ENCODE peak calls at places on chromosomes 13 and 19, in four cellular contexts. One of them, this sample, is unnamed.

GRCh38 chr13:56299650-56300049 is 841.1 kb upstream of the PRR20A start:
- DNase-seq in left colon: no peak
- DNase-seq in RWPE1: no peak
- DNase-seq in left lung: no peak
- DNase-seq in this sample: no peak

GRCh38 chr19:5330307-5330720 is 10.3 kb downstream of the PTPRS start:
- DNase-seq in left colon: no peak
- DNase-seq in RWPE1: no peak
- DNase-seq in left lung: no peak
- DNase-seq in this sample: no peak

GRCh38 chr13:69618838-69619237 is 488.8 kb upstream of the ATXN8OS start:
- DNase-seq in left colon: no peak
- DNase-seq in RWPE1: no peak
- DNase-seq in left lung: no peak
- DNase-seq in this sample: no peak

GRCh38 chr13:60453490-60453889 is 56.5 kb downstream of the TDRD3 start:
- DNase-seq in left colon: no peak
- DNase-seq in RWPE1: no peak
- DNase-seq in left lung: no peak
- DNase-seq in this sample: no peak

GRCh38 chr19:38304866-38305429 is 897 bp downstream of the C19orf33 start:
- DNase-seq in left colon: peak; percentile 95
- DNase-seq in RWPE1: peak; percentile 93
- DNase-seq in left lung: peak; percentile 88
- DNase-seq in this sample: no peak

GRCh38 chr13:27367570-27367969 is 56.8 kb upstream of the GTF3A start:
- DNase-seq in left colon: no peak
- DNase-seq in RWPE1: no peak
- DNase-seq in left lung: no peak
- DNase-seq in this sample: no peak

GRCh38 chr13:40995997-40996396 is 23.1 kb downstream of the ELF1 start:
- DNase-seq in left colon: no peak
- DNase-seq in RWPE1: no peak
- DNase-seq in left lung: no peak
- DNase-seq in this sample: no peak

GRCh38 chr19:46693760-46694159 is 23.2 kb downstream of the PRKD2 start:
- DNase-seq in left colon: no peak
- DNase-seq in RWPE1: no peak
- DNase-seq in left lung: no peak
- DNase-seq in this sample: no peak

GRCh38 chr13:20840590-20840989 is 62.0 kb downstream of the XPO4 start:
- DNase-seq in left colon: no peak
- DNase-seq in RWPE1: no peak
- DNase-seq in left lung: no peak
- DNase-seq in this sample: no peak

GRCh38 chr19:674282-675151 is 1.7 kb upstream of the FSTL3 start:
- DNase-seq in left colon: no peak
- DNase-seq in RWPE1: no peak
- DNase-seq in left lung: no peak
- DNase-seq in this sample: no peak

GRCh38 chr13:28707629-28708427 is 10.9 kb downstream of the SLC46A3 start:
- DNase-seq in left colon: no peak
- DNase-seq in RWPE1: peak; percentile 41
- DNase-seq in left lung: no peak
- DNase-seq in this sample: no peak

GRCh38 chr19:51016798-51017683 is 2.5 kb downstream of the KLK10 start:
- DNase-seq in left colon: no peak
- DNase-seq in RWPE1: peak; percentile 90
- DNase-seq in left lung: no peak
- DNase-seq in this sample: no peak

GRCh38 chr13:80509264-80509663 is 168.3 kb upstream of the SPRY2 start:
- DNase-seq in left colon: no peak
- DNase-seq in RWPE1: peak; percentile 9
- DNase-seq in left lung: no peak
- DNase-seq in this sample: no peak

GRCh38 chr19:24166055-24166454 is 79.1 kb downstream of the ZNF254 start:
- DNase-seq in left colon: no peak
- DNase-seq in RWPE1: no peak
- DNase-seq in left lung: no peak
- DNase-seq in this sample: no peak

GRCh38 chr13:101757446-101758039 is 305.1 kb downstream of the ITGBL1 start:
- DNase-seq in left colon: no peak
- DNase-seq in RWPE1: peak; percentile 74
- DNase-seq in left lung: no peak
- DNase-seq in this sample: no peak

GRCh38 chr13:83211301-83211700 is 671.0 kb downstream of the SLITRK1 start:
- DNase-seq in left colon: no peak
- DNase-seq in RWPE1: no peak
- DNase-seq in left lung: no peak
- DNase-seq in this sample: no peak

GRCh38 chr13:59979589-59979988 is 184.1 kb downstream of the DIAPH3 start:
- DNase-seq in left colon: no peak
- DNase-seq in RWPE1: no peak
- DNase-seq in left lung: no peak
- DNase-seq in this sample: no peak

This sample was measured in activated T-helper 1 cell treated with anti-CD3 and anti-CD28 coated beads, Interleukin-2, amount 50 U/mL, for 16 hours.